ENCODE peak calls at places on chromosomes 5 and 9, in six cellular contexts. F is HCT116, U is A549, Q is tibial nerve, Y is stomach, H is upper lobe of left lung. W is an unnamed sample.

GRCh38 chr5:115857621-115858349 is 16.1 kb downstream of the AP3S1 start:
- DNase-seq in F (no peak), Q (no peak), U (peak; percentile 43), Y (no peak), H (no peak), W (no peak)

GRCh38 chr9:99357575-99357974 is 135.5 kb downstream of the SEC61B start:
- DNase-seq in H (no peak), Y (no peak), U (no peak), Q (peak; percentile 18), F (no peak), W (no peak)

GRCh38 chr5:109406719-109407118 is 3.1 kb downstream of the PJA2 start:
- DNase-seq in F (no peak), Y (no peak), U (no peak), Q (no peak), H (no peak), W (no peak)

GRCh38 chr5:81182396-81183390 is 50.4 kb upstream of the CKMT2 start:
- DNase-seq in Q (no peak), H (no peak), F (no peak), Y (no peak), U (no peak), W (no peak)

GRCh38 chr5:2238732-2239131 is 356.0 kb upstream of the IRX4 start:
- DNase-seq in Y (no peak), H (no peak), U (no peak), Q (no peak), F (no peak), W (no peak)

GRCh38 chr9:27622688-27623340 is 49.5 kb upstream of the C9orf72 start:
- DNase-seq in F (no peak), U (no peak), Y (no peak), Q (no peak), H (no peak), W (no peak)

GRCh38 chr5:151155777-151156731 is 1.5 kb downstream of the ANXA6 start:
- DNase-seq in U (no peak), Y (no peak), H (peak; percentile 36), Q (no peak), F (no peak), W (no peak)

GRCh38 chr5:99034336-99034735 is 105.5 kb upstream of the CHD1 start:
- DNase-seq in F (no peak), U (no peak), Q (no peak), Y (peak; percentile 33), H (no peak), W (no peak)

GRCh38 chr5:131209506-131210191 is 38.9 kb downstream of the LYRM7 start:
- DNase-seq in F (no peak), Q (no peak), U (no peak), Y (no peak), H (no peak), W (no peak)

GRCh38 chr9:20462410-20462809 is 159.9 kb downstream of the MLLT3 start:
- DNase-seq in H (no peak), Y (no peak), U (no peak), Q (no peak), F (no peak), W (no peak)

GRCh38 chr9:2628926-2629325 is 7.3 kb downstream of the VLDLR start:
- DNase-seq in Y (peak; percentile 34), F (no peak), H (no peak), Q (no peak), U (no peak), W (no peak)

GRCh38 chr5:135194573-135195266 is 160.7 kb upstream of the PITX1 start:
- DNase-seq in U (no peak), Q (no peak), H (no peak), F (no peak), Y (peak; percentile 15), W (no peak)

GRCh38 chr5:174532453-174533126 is 191.8 kb upstream of the MSX2 start:
- DNase-seq in Q (peak; percentile 41), H (no peak), Y (peak; percentile 86), U (peak; percentile 94), F (peak; percentile 91), W (peak; percentile 87)

GRCh38 chr5:67156976-67157583 is 39.5 kb downstream of the CD180 start:
- DNase-seq in H (no peak), Y (peak; percentile 42), Q (peak; percentile 28), F (peak; percentile 29), U (peak; percentile 47), W (no peak)

GRCh38 chr5:67561145-67561932 is 364.7 kb upstream of the CD180 start:
- DNase-seq in F (no peak), U (no peak), Q (no peak), Y (no peak), H (no peak), W (no peak)

GRCh38 chr5:43065384-43066230 is 25.5 kb upstream of the ANXA2R start:
- DNase-seq in Y (peak; percentile 52), Q (peak; percentile 41), F (no peak), U (peak; percentile 64), H (peak; percentile 89), W (peak; percentile 26)

GRCh38 chr9:104028827-104029226 is 65.3 kb upstream of the SMC2 start:
- DNase-seq in Q (no peak), Y (no peak), F (no peak), H (no peak), U (no peak), W (no peak)

GRCh38 chr5:150489358-150490295 is 18.3 kb upstream of the NDST1 start:
- DNase-seq in F (no peak), H (no peak), U (no peak), Y (no peak), Q (no peak), W (no peak)

GRCh38 chr9:98161851-98162250 is 30.6 kb downstream of the CORO2A start:
- DNase-seq in Y (no peak), F (no peak), U (no peak), H (no peak), Q (no peak), W (no peak)

GRCh38 chr5:14178091-14178490 is 34.9 kb downstream of the TRIO start:
- DNase-seq in F (no peak), U (no peak), Q (no peak), H (no peak), Y (no peak), W (no peak)

GRCh38 chr9:133238851-133239532 is 29.9 kb upstream of the OBP2B start:
- DNase-seq in H (peak; percentile 80), U (peak; percentile 93), Q (peak; percentile 38), F (peak; percentile 88), Y (peak; percentile 74), W (no peak)

GRCh38 chr5:154352960-154353548 is 92.7 kb upstream of the SAP30L start:
- DNase-seq in Y (no peak), U (no peak), Q (no peak), F (no peak), H (no peak), W (no peak)

GRCh38 chr9:33294670-33295432 is 4.5 kb downstream of the NFX1 start:
- DNase-seq in Q (no peak), F (no peak), Y (no peak), H (no peak), U (no peak), W (no peak)

GRCh38 chr5:126124706-126125345 is 298.4 kb upstream of the GRAMD2B start:
- DNase-seq in F (peak; percentile 7), Q (no peak), H (no peak), U (no peak), Y (no peak), W (no peak)

GRCh38 chr9:27447036-27447700 is 76.9 kb upstream of the IFNK start:
- DNase-seq in H (no peak), Q (no peak), Y (no peak), U (no peak), F (no peak), W (no peak)

GRCh38 chr5:108735790-108736189 is 11.9 kb upstream of the FER start:
- DNase-seq in F (no peak), Q (no peak), U (no peak), H (no peak), Y (no peak), W (no peak)

GRCh38 chr5:89047591-89047990 is 164.6 kb upstream of the MEF2C start:
- DNase-seq in Q (no peak), U (no peak), F (no peak), H (no peak), Y (no peak), W (no peak)

GRCh38 chr5:83964235-83964634 is 243.6 kb upstream of the HAPLN1 start:
- DNase-seq in F (no peak), U (no peak), Q (no peak), H (no peak), Y (no peak), W (no peak)

GRCh38 chr9:93278164-93278563 is 94.2 kb downstream of the WNK2 start:
- DNase-seq in Q (no peak), Y (no peak), F (no peak), H (no peak), U (no peak), W (no peak)

GRCh38 chr9:93270976-93271375 is 87.0 kb downstream of the WNK2 start:
- DNase-seq in U (no peak), Y (peak; percentile 18), F (no peak), Q (no peak), H (no peak), W (no peak)

GRCh38 chr9:93280661-93281259 is 96.8 kb downstream of the WNK2 start:
- DNase-seq in Y (no peak), U (no peak), Q (no peak), H (no peak), F (no peak), W (no peak)

GRCh38 chr9:93276973-93277372 is 93.0 kb downstream of the WNK2 start:
- DNase-seq in Y (peak; percentile 17), Q (no peak), H (no peak), F (no peak), U (no peak), W (no peak)
- TF ChIP-seq CTCF in Y (no peak), Q (no peak), H (no peak), F (no peak), U (no peak), W (no peak)

GRCh38 chr9:86734762-86735161 is 212.5 kb downstream of the GAS1 start:
- DNase-seq in F (no peak), Y (no peak), U (no peak), Q (no peak), H (no peak), W (no peak)

GRCh38 chr9:86733929-86734328 is 213.4 kb downstream of the GAS1 start:
- DNase-seq in F (no peak), H (no peak), Q (no peak), Y (no peak), U (no peak), W (no peak)

GRCh38 chr9:86731511-86731993 is 215.8 kb downstream of the GAS1 start:
- DNase-seq in F (no peak), H (no peak), Q (no peak), U (no peak), Y (no peak), W (no peak)

GRCh38 chr9:86730165-86730928 is 217.0 kb downstream of the GAS1 start:
- DNase-seq in H (no peak), U (no peak), F (no peak), Y (no peak), Q (no peak), W (no peak)

GRCh38 chr9:86732514-86732913 is 214.8 kb downstream of the GAS1 start:
- DNase-seq in U (no peak), Q (peak; percentile 86), Y (no peak), H (no peak), F (no peak), W (no peak)
- TF ChIP-seq POLR2A in U (no peak), Q (no peak), Y (no peak), H (no peak), F (no peak), W (no peak)

GRCh38 chr9:91945277-91946074 is 4.6 kb downstream of the ROR2 start:
- DNase-seq in F (no peak), Q (no peak), Y (peak; percentile 59), H (no peak), U (no peak), W (peak; percentile 72)
- H3K4me3 ChIP-seq in F (no peak overlapping the region), Q (no peak overlapping the region), Y (peak overlapping the region; percentile 0), H (no peak overlapping the region), U (no peak overlapping the region), W (no peak overlapping the region)

GRCh38 chr9:136925414-136926153 is 19.0 kb downstream of the FBXW5 start:
- DNase-seq in H (peak; percentile 72), F (no peak), Q (no peak), Y (no peak), U (no peak), W (no peak)
- TF ChIP-seq CTCF in H (no peak), F (no peak), Q (no peak), Y (no peak), U (no peak), W (no peak)

W was measured in prostate gland.